ENCODE peak calls at places on chromosomes 16 and 17, in five cellular contexts. One of them, this sample, is unnamed.

GRCh38 chr17:81365148-81365600 is 30.1 kb upstream of the BAHCC1 start:
- DNase-seq in activated T-cell treated with anti-CD3 and anti-CD28 coated beads, Interleukin-2, amount 50 U/mL, for 24 hours: peak; percentile 58
- DNase-seq in COR-L47: no peak
- DNase-seq in NB4: no peak
- DNase-seq in endothelial cell: no peak
- DNase-seq in this sample: no peak

GRCh38 chr17:57597531-57598453 is 147.3 kb downstream of the CCDC182 start:
- DNase-seq in activated T-cell treated with anti-CD3 and anti-CD28 coated beads, Interleukin-2, amount 50 U/mL, for 24 hours: no peak
- DNase-seq in COR-L47: peak; percentile 80
- DNase-seq in NB4: peak; percentile 57
- DNase-seq in endothelial cell: peak; percentile 76
- DNase-seq in this sample: peak; percentile 80

GRCh38 chr17:28643979-28644781 is 778 bp downstream of the BLTP2 start:
- DNase-seq in activated T-cell treated with anti-CD3 and anti-CD28 coated beads, Interleukin-2, amount 50 U/mL, for 24 hours: peak; percentile 61
- DNase-seq in COR-L47: peak; percentile 38
- DNase-seq in NB4: peak; percentile 88
- DNase-seq in endothelial cell: peak; percentile 41
- DNase-seq in this sample: peak; percentile 55

GRCh38 chr17:40099627-40100418 is 566 bp downstream of the NR1D1 start:
- DNase-seq in activated T-cell treated with anti-CD3 and anti-CD28 coated beads, Interleukin-2, amount 50 U/mL, for 24 hours: no peak
- DNase-seq in COR-L47: no peak
- DNase-seq in NB4: peak; percentile 71
- DNase-seq in endothelial cell: no peak
- DNase-seq in this sample: no peak

GRCh38 chr17:71460943-71461342 is 659.9 kb upstream of the SOX9 start:
- DNase-seq in activated T-cell treated with anti-CD3 and anti-CD28 coated beads, Interleukin-2, amount 50 U/mL, for 24 hours: no peak
- DNase-seq in COR-L47: no peak
- DNase-seq in NB4: peak; percentile 11
- DNase-seq in endothelial cell: peak; percentile 42
- DNase-seq in this sample: peak; percentile 27

GRCh38 chr17:28747046-28747691 is 3.4 kb downstream of the TRAF4 start:
- DNase-seq in activated T-cell treated with anti-CD3 and anti-CD28 coated beads, Interleukin-2, amount 50 U/mL, for 24 hours: no peak
- DNase-seq in COR-L47: no peak
- DNase-seq in NB4: no peak
- DNase-seq in endothelial cell: no peak
- DNase-seq in this sample: peak; percentile 42

GRCh38 chr16:68756250-68757051 is 19.4 kb downstream of the CDH1 start:
- DNase-seq in activated T-cell treated with anti-CD3 and anti-CD28 coated beads, Interleukin-2, amount 50 U/mL, for 24 hours: peak; percentile 69
- DNase-seq in COR-L47: no peak
- DNase-seq in NB4: peak; percentile 51
- DNase-seq in endothelial cell: no peak
- DNase-seq in this sample: no peak

GRCh38 chr17:29155235-29155965 is 24.8 kb downstream of the MYO18A start:
- DNase-seq in activated T-cell treated with anti-CD3 and anti-CD28 coated beads, Interleukin-2, amount 50 U/mL, for 24 hours: peak; percentile 79
- DNase-seq in COR-L47: no peak
- DNase-seq in NB4: peak; percentile 85
- DNase-seq in endothelial cell: no peak
- DNase-seq in this sample: no peak

GRCh38 chr17:45305532-45306087 is 11.2 kb downstream of the MAP3K14 start:
- DNase-seq in activated T-cell treated with anti-CD3 and anti-CD28 coated beads, Interleukin-2, amount 50 U/mL, for 24 hours: no peak
- DNase-seq in COR-L47: no peak
- DNase-seq in NB4: no peak
- DNase-seq in endothelial cell: no peak
- DNase-seq in this sample: no peak

GRCh38 chr17:77615672-77616242 is 342.7 kb upstream of the TNRC6C start:
- DNase-seq in activated T-cell treated with anti-CD3 and anti-CD28 coated beads, Interleukin-2, amount 50 U/mL, for 24 hours: no peak
- DNase-seq in COR-L47: no peak
- DNase-seq in NB4: no peak
- DNase-seq in endothelial cell: no peak
- DNase-seq in this sample: no peak

GRCh38 chr16:13935408-13935807 is 15.5 kb downstream of the ERCC4 start:
- DNase-seq in activated T-cell treated with anti-CD3 and anti-CD28 coated beads, Interleukin-2, amount 50 U/mL, for 24 hours: no peak
- DNase-seq in COR-L47: no peak
- DNase-seq in NB4: peak; percentile 11
- DNase-seq in endothelial cell: peak; percentile 62
- DNase-seq in this sample: peak; percentile 54

GRCh38 chr17:78624461-78625216 is 47.4 kb upstream of the DNAH17 start:
- DNase-seq in activated T-cell treated with anti-CD3 and anti-CD28 coated beads, Interleukin-2, amount 50 U/mL, for 24 hours: no peak
- DNase-seq in COR-L47: no peak
- DNase-seq in NB4: no peak
- DNase-seq in endothelial cell: no peak
- DNase-seq in this sample: no peak

GRCh38 chr16:85114909-85115567 is 2.8 kb upstream of the CIBAR2 start:
- DNase-seq in activated T-cell treated with anti-CD3 and anti-CD28 coated beads, Interleukin-2, amount 50 U/mL, for 24 hours: peak; percentile 92
- DNase-seq in COR-L47: peak; percentile 70
- DNase-seq in NB4: peak; percentile 86
- DNase-seq in endothelial cell: peak; percentile 99
- DNase-seq in this sample: peak; percentile 97

GRCh38 chr17:78343099-78343432 is 16.8 kb downstream of the SOCS3 start:
- DNase-seq in activated T-cell treated with anti-CD3 and anti-CD28 coated beads, Interleukin-2, amount 50 U/mL, for 24 hours: peak; percentile 55
- DNase-seq in COR-L47: no peak
- DNase-seq in NB4: peak; percentile 89
- DNase-seq in endothelial cell: no peak
- DNase-seq in this sample: no peak

GRCh38 chr16:2009791-2010510 is at the start of gene ZNF598:
- DNase-seq in activated T-cell treated with anti-CD3 and anti-CD28 coated beads, Interleukin-2, amount 50 U/mL, for 24 hours: peak; percentile 87
- DNase-seq in COR-L47: peak; percentile 90
- DNase-seq in NB4: peak; percentile 89
- DNase-seq in endothelial cell: peak; percentile 80
- DNase-seq in this sample: peak; percentile 88

GRCh38 chr16:12132290-12132689 is 155.8 kb downstream of the SNX29 start:
- DNase-seq in activated T-cell treated with anti-CD3 and anti-CD28 coated beads, Interleukin-2, amount 50 U/mL, for 24 hours: no peak
- DNase-seq in COR-L47: no peak
- DNase-seq in NB4: peak; percentile 55
- DNase-seq in endothelial cell: no peak
- DNase-seq in this sample: no peak